ENCODE peak calls at places on chromosomes 16 and 17, in ten cellular contexts. One of them, this sample, is unnamed.

GRCh38 chr16:78377312-78377711 is 277.9 kb downstream of the WWOX start:
- DNase-seq in hepatocyte: no peak
- DNase-seq in H1: no peak
- DNase-seq in AG10803: no peak
- DNase-seq in transverse colon: no peak
- DNase-seq in lower lobe of right lung: no peak
- DNase-seq in bronchial epithelial cell: no peak
- DNase-seq in CD8-positive, alpha-beta T cell: no peak
- DNase-seq in choroid plexus epithelial cell: no peak
- DNase-seq in prostate gland: no peak
- DNase-seq in this sample: no peak

GRCh38 chr17:38498353-38498752 is 70.1 kb downstream of the ARHGAP23 start:
- DNase-seq in bronchial epithelial cell: no peak
- DNase-seq in choroid plexus epithelial cell: no peak
- DNase-seq in hepatocyte: no peak
- DNase-seq in lower lobe of right lung: no peak
- DNase-seq in CD8-positive, alpha-beta T cell: no peak
- DNase-seq in AG10803: no peak
- DNase-seq in H1: no peak
- DNase-seq in prostate gland: no peak
- DNase-seq in transverse colon: no peak
- DNase-seq in this sample: no peak

GRCh38 chr17:41645371-41646063 is 21.1 kb upstream of the KRT17 start:
- DNase-seq in prostate gland: no peak
- DNase-seq in CD8-positive, alpha-beta T cell: no peak
- DNase-seq in bronchial epithelial cell: peak
- DNase-seq in hepatocyte: peak
- DNase-seq in choroid plexus epithelial cell: peak
- DNase-seq in AG10803: peak
- DNase-seq in transverse colon: no peak
- DNase-seq in H1: no peak
- DNase-seq in lower lobe of right lung: no peak
- DNase-seq in this sample: peak

GRCh38 chr17:79931517-79932309 is 92.5 kb upstream of the CBX4 start:
- DNase-seq in AG10803: no peak
- DNase-seq in H1: no peak
- DNase-seq in prostate gland: no peak
- DNase-seq in bronchial epithelial cell: peak
- DNase-seq in CD8-positive, alpha-beta T cell: no peak
- DNase-seq in transverse colon: peak
- DNase-seq in lower lobe of right lung: no peak
- DNase-seq in choroid plexus epithelial cell: no peak
- DNase-seq in hepatocyte: peak
- DNase-seq in this sample: peak

GRCh38 chr16:50844840-50845239 is 103.0 kb downstream of the CYLD start:
- DNase-seq in AG10803: no peak
- DNase-seq in lower lobe of right lung: no peak
- DNase-seq in choroid plexus epithelial cell: no peak
- DNase-seq in prostate gland: no peak
- DNase-seq in bronchial epithelial cell: no peak
- DNase-seq in transverse colon: no peak
- DNase-seq in hepatocyte: no peak
- DNase-seq in H1: no peak
- DNase-seq in CD8-positive, alpha-beta T cell: no peak
- DNase-seq in this sample: no peak

GRCh38 chr16:65989861-65990260 is 376.6 kb upstream of the CDH5 start:
- DNase-seq in transverse colon: no peak
- DNase-seq in CD8-positive, alpha-beta T cell: no peak
- DNase-seq in lower lobe of right lung: no peak
- DNase-seq in bronchial epithelial cell: no peak
- DNase-seq in hepatocyte: no peak
- DNase-seq in choroid plexus epithelial cell: peak
- DNase-seq in H1: no peak
- DNase-seq in prostate gland: no peak
- DNase-seq in AG10803: no peak
- DNase-seq in this sample: no peak

GRCh38 chr16:26016989-26017388 is 325.2 kb downstream of the HS3ST4 start:
- DNase-seq in transverse colon: no peak
- DNase-seq in bronchial epithelial cell: no peak
- DNase-seq in prostate gland: no peak
- DNase-seq in AG10803: no peak
- DNase-seq in hepatocyte: no peak
- DNase-seq in H1: no peak
- DNase-seq in choroid plexus epithelial cell: no peak
- DNase-seq in CD8-positive, alpha-beta T cell: no peak
- DNase-seq in lower lobe of right lung: no peak
- DNase-seq in this sample: no peak

GRCh38 chr16:83137326-83137770 is 510.6 kb downstream of the CDH13 start:
- DNase-seq in H1: no peak
- DNase-seq in hepatocyte: peak
- DNase-seq in choroid plexus epithelial cell: peak
- DNase-seq in CD8-positive, alpha-beta T cell: no peak
- DNase-seq in AG10803: peak
- DNase-seq in bronchial epithelial cell: peak
- DNase-seq in transverse colon: peak
- DNase-seq in lower lobe of right lung: no peak
- DNase-seq in prostate gland: peak
- DNase-seq in this sample: peak

GRCh38 chr16:74899786-74900185 is 85.1 kb downstream of the WDR59 start:
- DNase-seq in transverse colon: no peak
- DNase-seq in choroid plexus epithelial cell: no peak
- DNase-seq in bronchial epithelial cell: no peak
- DNase-seq in AG10803: no peak
- DNase-seq in H1: no peak
- DNase-seq in lower lobe of right lung: no peak
- DNase-seq in prostate gland: no peak
- DNase-seq in CD8-positive, alpha-beta T cell: no peak
- DNase-seq in hepatocyte: no peak
- DNase-seq in this sample: no peak

GRCh38 chr17:75738218-75738802 is 17.1 kb downstream of the ITGB4 start:
- DNase-seq in hepatocyte: no peak
- DNase-seq in choroid plexus epithelial cell: peak
- DNase-seq in lower lobe of right lung: peak
- DNase-seq in H1: no peak
- DNase-seq in AG10803: peak
- DNase-seq in bronchial epithelial cell: no peak
- DNase-seq in transverse colon: no peak
- DNase-seq in CD8-positive, alpha-beta T cell: no peak
- DNase-seq in prostate gland: no peak
- DNase-seq in this sample: no peak

DNA sequence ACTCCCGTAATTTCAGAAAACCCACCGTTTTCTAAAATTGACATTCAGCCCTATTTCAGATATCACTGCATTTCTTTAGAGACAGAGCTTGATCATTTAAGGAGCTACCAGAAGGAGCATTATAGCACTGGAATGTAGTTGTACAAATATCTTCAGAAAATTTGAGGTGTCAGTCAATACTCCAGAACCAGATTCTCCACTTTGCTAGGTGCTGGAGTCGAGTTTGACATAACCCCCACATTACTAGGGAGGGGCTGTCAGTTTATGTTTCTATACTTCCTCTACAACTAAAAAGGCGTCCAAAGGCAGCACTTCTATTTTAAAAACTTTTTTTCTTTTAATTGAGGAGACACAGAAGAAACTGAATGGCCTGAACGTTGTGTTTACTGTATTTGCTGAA is 899 bp upstream of the KIAA0513 start:
- DNase-seq in H1: no peak
- DNase-seq in CD8-positive, alpha-beta T cell: no peak
- DNase-seq in prostate gland: no peak
- DNase-seq in lower lobe of right lung: no peak
- DNase-seq in hepatocyte: no peak
- DNase-seq in choroid plexus epithelial cell: no peak
- DNase-seq in bronchial epithelial cell: peak
- DNase-seq in transverse colon: no peak
- DNase-seq in AG10803: no peak
- DNase-seq in this sample: peak
- H3K4me3 ChIP-seq in H1: no peak
- H3K4me3 ChIP-seq in CD8-positive, alpha-beta T cell: no peak
- H3K4me3 ChIP-seq in prostate gland: peak
- H3K4me3 ChIP-seq in lower lobe of right lung: peak
- H3K4me3 ChIP-seq in hepatocyte: peak
- H3K4me3 ChIP-seq in choroid plexus epithelial cell: peak
- H3K4me3 ChIP-seq in bronchial epithelial cell: peak
- H3K4me3 ChIP-seq in transverse colon: peak
- H3K4me3 ChIP-seq in AG10803: peak
- H3K4me3 ChIP-seq in this sample: peak

GRCh38 chr17:49514374-49514738 is 19.3 kb downstream of the NGFR start:
- DNase-seq in choroid plexus epithelial cell: peak
- DNase-seq in bronchial epithelial cell: no peak
- DNase-seq in AG10803: no peak
- DNase-seq in hepatocyte: no peak
- DNase-seq in H1: no peak
- DNase-seq in transverse colon: no peak
- DNase-seq in lower lobe of right lung: no peak
- DNase-seq in CD8-positive, alpha-beta T cell: no peak
- DNase-seq in prostate gland: no peak
- DNase-seq in this sample: no peak
- TF ChIP-seq CTCF in choroid plexus epithelial cell: peak
- TF ChIP-seq CTCF in bronchial epithelial cell: peak
- TF ChIP-seq CTCF in AG10803: peak
- TF ChIP-seq CTCF in hepatocyte: no peak
- TF ChIP-seq CTCF in H1: peak
- TF ChIP-seq CTCF in transverse colon: no peak
- TF ChIP-seq CTCF in lower lobe of right lung: no peak
- TF ChIP-seq CTCF in CD8-positive, alpha-beta T cell: no peak
- TF ChIP-seq CTCF in prostate gland: no peak
- TF ChIP-seq CTCF in this sample: no peak

GRCh38 chr17:35569405-35569804 is 8.8 kb upstream of the SLFN14 start:
- DNase-seq in choroid plexus epithelial cell: no peak
- DNase-seq in lower lobe of right lung: no peak
- DNase-seq in CD8-positive, alpha-beta T cell: no peak
- DNase-seq in hepatocyte: no peak
- DNase-seq in prostate gland: no peak
- DNase-seq in transverse colon: no peak
- DNase-seq in bronchial epithelial cell: no peak
- DNase-seq in AG10803: no peak
- DNase-seq in H1: no peak
- DNase-seq in this sample: no peak

GRCh38 chr17:35568561-35568960 is 7.9 kb upstream of the SLFN14 start:
- DNase-seq in lower lobe of right lung: no peak
- DNase-seq in H1: no peak
- DNase-seq in hepatocyte: peak
- DNase-seq in transverse colon: peak
- DNase-seq in bronchial epithelial cell: peak
- DNase-seq in AG10803: peak
- DNase-seq in choroid plexus epithelial cell: peak
- DNase-seq in CD8-positive, alpha-beta T cell: no peak
- DNase-seq in prostate gland: no peak
- DNase-seq in this sample: peak

GRCh38 chr17:35566955-35567354 is 6.3 kb upstream of the SLFN14 start:
- DNase-seq in hepatocyte: no peak
- DNase-seq in choroid plexus epithelial cell: no peak
- DNase-seq in lower lobe of right lung: no peak
- DNase-seq in transverse colon: no peak
- DNase-seq in H1: no peak
- DNase-seq in prostate gland: no peak
- DNase-seq in CD8-positive, alpha-beta T cell: no peak
- DNase-seq in AG10803: no peak
- DNase-seq in bronchial epithelial cell: no peak
- DNase-seq in this sample: no peak
- H3K4me3 ChIP-seq in hepatocyte: no peak
- H3K4me3 ChIP-seq in choroid plexus epithelial cell: no peak
- H3K4me3 ChIP-seq in lower lobe of right lung: peak
- H3K4me3 ChIP-seq in transverse colon: peak
- H3K4me3 ChIP-seq in H1: peak
- H3K4me3 ChIP-seq in prostate gland: no peak
- H3K4me3 ChIP-seq in CD8-positive, alpha-beta T cell: no peak
- H3K4me3 ChIP-seq in AG10803: peak
- H3K4me3 ChIP-seq in bronchial epithelial cell: no peak
- H3K4me3 ChIP-seq in this sample: no peak

GRCh38 chr17:40369923-40370322 is 5.4 kb upstream of the GJD3 start:
- DNase-seq in transverse colon: no peak
- DNase-seq in AG10803: no peak
- DNase-seq in hepatocyte: no peak
- DNase-seq in lower lobe of right lung: no peak
- DNase-seq in bronchial epithelial cell: no peak
- DNase-seq in prostate gland: no peak
- DNase-seq in CD8-positive, alpha-beta T cell: no peak
- DNase-seq in choroid plexus epithelial cell: no peak
- DNase-seq in H1: no peak
- DNase-seq in this sample: no peak
- TF ChIP-seq CTCF in transverse colon: no peak
- TF ChIP-seq CTCF in AG10803: no peak
- TF ChIP-seq CTCF in hepatocyte: no peak
- TF ChIP-seq CTCF in lower lobe of right lung: no peak
- TF ChIP-seq CTCF in bronchial epithelial cell: no peak
- TF ChIP-seq CTCF in prostate gland: no peak
- TF ChIP-seq CTCF in CD8-positive, alpha-beta T cell: no peak
- TF ChIP-seq CTCF in choroid plexus epithelial cell: no peak
- TF ChIP-seq CTCF in H1: no peak
- TF ChIP-seq CTCF in this sample: no peak

GRCh38 chr16:88442435-88442810 is 10.7 kb upstream of the ZFPM1 start:
- DNase-seq in choroid plexus epithelial cell: no peak
- DNase-seq in transverse colon: no peak
- DNase-seq in H1: no peak
- DNase-seq in hepatocyte: no peak
- DNase-seq in bronchial epithelial cell: no peak
- DNase-seq in CD8-positive, alpha-beta T cell: no peak
- DNase-seq in AG10803: no peak
- DNase-seq in prostate gland: no peak
- DNase-seq in lower lobe of right lung: no peak
- DNase-seq in this sample: no peak

GRCh38 chr16:88440686-88441405 is 12.2 kb upstream of the ZFPM1 start:
- DNase-seq in CD8-positive, alpha-beta T cell: no peak
- DNase-seq in hepatocyte: no peak
- DNase-seq in AG10803: no peak
- DNase-seq in lower lobe of right lung: no peak
- DNase-seq in bronchial epithelial cell: no peak
- DNase-seq in H1: no peak
- DNase-seq in prostate gland: no peak
- DNase-seq in transverse colon: no peak
- DNase-seq in choroid plexus epithelial cell: no peak
- DNase-seq in this sample: no peak

GRCh38 chr16:88441460-88441859 is 11.6 kb upstream of the ZFPM1 start:
- DNase-seq in hepatocyte: no peak
- DNase-seq in transverse colon: no peak
- DNase-seq in AG10803: no peak
- DNase-seq in lower lobe of right lung: no peak
- DNase-seq in prostate gland: no peak
- DNase-seq in CD8-positive, alpha-beta T cell: no peak
- DNase-seq in H1: no peak
- DNase-seq in bronchial epithelial cell: no peak
- DNase-seq in choroid plexus epithelial cell: no peak
- DNase-seq in this sample: no peak

GRCh38 chr16:88444826-88445582 is 8.1 kb upstream of the ZFPM1 start:
- DNase-seq in H1: no peak
- DNase-seq in hepatocyte: no peak
- DNase-seq in AG10803: no peak
- DNase-seq in bronchial epithelial cell: no peak
- DNase-seq in lower lobe of right lung: no peak
- DNase-seq in CD8-positive, alpha-beta T cell: no peak
- DNase-seq in choroid plexus epithelial cell: peak
- DNase-seq in prostate gland: no peak
- DNase-seq in transverse colon: no peak
- DNase-seq in this sample: no peak

GRCh38 chr16:88442811-88443576 is 10.1 kb upstream of the ZFPM1 start:
- DNase-seq in prostate gland: peak
- DNase-seq in choroid plexus epithelial cell: peak
- DNase-seq in transverse colon: peak
- DNase-seq in bronchial epithelial cell: peak
- DNase-seq in CD8-positive, alpha-beta T cell: peak
- DNase-seq in H1: no peak
- DNase-seq in lower lobe of right lung: peak
- DNase-seq in hepatocyte: peak
- DNase-seq in AG10803: peak
- DNase-seq in this sample: peak
- H3K4me3 ChIP-seq in prostate gland: no peak
- H3K4me3 ChIP-seq in choroid plexus epithelial cell: no peak
- H3K4me3 ChIP-seq in transverse colon: no peak
- H3K4me3 ChIP-seq in bronchial epithelial cell: no peak
- H3K4me3 ChIP-seq in CD8-positive, alpha-beta T cell: no peak
- H3K4me3 ChIP-seq in H1: no peak
- H3K4me3 ChIP-seq in lower lobe of right lung: peak
- H3K4me3 ChIP-seq in hepatocyte: no peak
- H3K4me3 ChIP-seq in AG10803: no peak
- H3K4me3 ChIP-seq in this sample: no peak

This sample was measured in epithelial cell of esophagus.